ENCODE peak calls at places on chromosomes 7 and 10, in seven cellular contexts. Z, T, V, P, L, X and Q are unnamed samples.

GRCh38 chr7:117320523-117320922 is 2.3 kb downstream of the WNT2 start:
- DNase-seq in L (no peak), P (no peak), V (no peak), X (no peak), Z (no peak), T (no peak), Q (no peak)

GRCh38 chr7:123054357-123055133 is 59.0 kb upstream of the TAS2R16 start:
- DNase-seq in P (no peak), X (no peak), V (no peak), T (no peak), Z (no peak), L (no peak), Q (no peak)

GRCh38 chr10:118484152-118484871 is 111.1 kb downstream of the PRLHR start:
- DNase-seq in X (no peak), T (no peak), Z (no peak), P (no peak), V (no peak), L (no peak), Q (no peak)

GRCh38 chr7:72098812-72099211 is 313.3 kb downstream of the CALN1 start:
- DNase-seq in V (no peak), X (no peak), T (no peak), L (peak; percentile 58), P (no peak), Z (no peak), Q (no peak)

GRCh38 chr10:119289227-119289925 is 82.0 kb downstream of the GRK5 start:
- DNase-seq in T (no peak), Z (no peak), P (no peak), V (no peak), X (no peak), L (no peak), Q (no peak)

GRCh38 chr10:128047337-128047736 is 78.9 kb downstream of the MKI67 start:
- DNase-seq in X (peak; percentile 91), Z (peak; percentile 55), L (no peak), V (no peak), P (peak; percentile 91), T (peak; percentile 98), Q (peak; percentile 96)

GRCh38 chr10:120347644-120348043 is 109.4 kb upstream of the PLPP4 start:
- DNase-seq in V (no peak), Z (no peak), L (no peak), P (no peak), X (no peak), T (no peak), Q (no peak)

GRCh38 chr7:57404343-57404966 is 45.5 kb upstream of the ZNF716 start:
- DNase-seq in Z (peak; percentile 63), P (peak; percentile 2), T (peak; percentile 81), V (no peak), L (no peak), X (no peak), Q (no peak)

GRCh38 chr10:25047902-25048301 is 31.5 kb downstream of the THNSL1 start:
- DNase-seq in P (no peak), X (no peak), Z (no peak), T (no peak), V (peak; percentile 73), L (peak; percentile 57), Q (no peak)

GRCh38 chr10:70847666-70848360 is 32.1 kb downstream of the SGPL1 start:
- DNase-seq in L (no peak), P (no peak), T (no peak), V (no peak), Z (no peak), X (no peak), Q (no peak)

GRCh38 chr7:130366561-130366960 is 13.7 kb upstream of the CPA1 start:
- DNase-seq in Z (no peak), V (no peak), P (no peak), T (peak; percentile 41), L (no peak), X (no peak), Q (no peak)

GRCh38 chr7:98657736-98658135 is 40.7 kb downstream of the NPTX2 start:
- DNase-seq in L (no peak), P (no peak), T (peak; percentile 72), V (no peak), Z (no peak), X (no peak), Q (no peak)

GRCh38 chr10:119431034-119431767 is 111.3 kb downstream of the RGS10 start:
- DNase-seq in P (no peak), T (no peak), X (no peak), V (no peak), L (no peak), Z (no peak), Q (no peak)

GRCh38 chr7:82729172-82730030 is 285.8 kb upstream of the CACNA2D1 start:
- DNase-seq in Z (no peak), T (no peak), V (peak; percentile 62), X (peak; percentile 13), P (peak; percentile 36), L (no peak), Q (no peak)

GRCh38 chr7:85447004-85447403 is 260.1 kb upstream of the SEMA3D start:
- DNase-seq in T (no peak), L (no peak), Z (no peak), V (no peak), P (no peak), X (no peak), Q (no peak)

GRCh38 chr7:128266891-128267839 is 26.1 kb downstream of the LEP start:
- DNase-seq in P (peak; percentile 32), L (peak; percentile 29), V (peak; percentile 48), X (no peak), T (no peak), Z (peak; percentile 50), Q (peak; percentile 49)

GRCh38 chr10:62075912-62076311 is 174.4 kb downstream of the ARID5B start:
- DNase-seq in X (no peak), Z (no peak), P (no peak), L (no peak), V (no peak), T (no peak), Q (no peak)

GRCh38 chr7:117592011-117592635 is 112.3 kb downstream of the CFTR start:
- DNase-seq in T (no peak), V (no peak), P (no peak), X (no peak), L (no peak), Z (no peak), Q (no peak)

GRCh38 chr10:48798486-48799254 is 114.0 kb downstream of the WDFY4 start:
- DNase-seq in L (no peak), X (no peak), P (peak; percentile 11), V (no peak), Z (no peak), T (no peak), Q (no peak)

GRCh38 chr7:127927339-127927679 is 103.9 kb downstream of the LRRC4 start:
- DNase-seq in P (no peak), X (no peak), L (no peak), V (no peak), Z (no peak), T (no peak), Q (no peak)

GRCh38 chr7:124713086-124713485 is 52.5 kb downstream of the GPR37 start:
- DNase-seq in X (no peak), V (peak; percentile 48), Z (no peak), T (no peak), L (no peak), P (no peak), Q (no peak)

GRCh38 chr7:77752016-77752415 is 46.2 kb downstream of the TMEM60 start:
- DNase-seq in T (no peak), L (no peak), P (no peak), V (no peak), X (no peak), Z (no peak), Q (no peak)

GRCh38 chr7:103866919-103867318 is 122.5 kb downstream of the RELN start:
- DNase-seq in V (no peak), Z (no peak), X (no peak), L (no peak), T (no peak), P (no peak), Q (no peak)

GRCh38 chr7:114086491-114086905 is 167.7 kb upstream of the PPP1R3A start:
- DNase-seq in L (no peak), V (peak; percentile 20), P (peak; percentile 54), Z (peak; percentile 22), T (no peak), X (no peak), Q (no peak)

GRCh38 chr10:19730071-19730470 is 86.2 kb upstream of the PLXDC2 start:
- DNase-seq in X (no peak), Z (no peak), P (no peak), V (peak; percentile 71), L (no peak), T (no peak), Q (no peak)

GRCh38 chr7:142939226-142939910 is at the start of gene LLCFC1:
- DNase-seq in P (peak; percentile 7), Z (no peak), T (no peak), X (no peak), L (no peak), V (no peak), Q (no peak)

GRCh38 chr7:24702674-24703235 is 54.5 kb downstream of the GSDME start:
- DNase-seq in X (no peak), P (no peak), T (peak; percentile 14), V (peak; percentile 33), L (no peak), Z (no peak), Q (no peak)

GRCh38 chr10:132575320-132576201 is 38.0 kb downstream of the INPP5A start:
- DNase-seq in P (peak; percentile 56), Z (no peak), V (peak; percentile 97), X (no peak), L (peak; percentile 87), T (no peak), Q (peak; percentile 70)

GRCh38 chr7:13835442-13835841 is 154.0 kb downstream of the ETV1 start:
- DNase-seq in L (no peak), P (no peak), X (no peak), Z (no peak), T (no peak), V (no peak), Q (no peak)

GRCh38 chr10:15427836-15428414 is 56.8 kb upstream of the FAM171A1 start:
- DNase-seq in Z (no peak), T (no peak), L (peak; percentile 28), V (peak; percentile 67), P (no peak), X (no peak), Q (no peak)

GRCh38 chr7:22137466-22137865 is 191.8 kb upstream of the CDCA7L start:
- DNase-seq in L (peak; percentile 25), V (peak; percentile 66), T (no peak), P (no peak), X (no peak), Z (no peak), Q (no peak)

GRCh38 chr10:70227548-70228320 is 5.5 kb downstream of the PPA1 start:
- DNase-seq in P (peak; percentile 80), L (no peak), Z (no peak), X (no peak), V (no peak), T (no peak), Q (peak; percentile 77)

GRCh38 chr10:14700551-14700950 is 74.1 kb downstream of the FAM107B start:
- DNase-seq in T (no peak), P (no peak), Z (no peak), V (no peak), L (no peak), X (no peak), Q (no peak)

GRCh38 chr7:36265720-36266119 is 112.7 kb downstream of the EEPD1 start:
- DNase-seq in P (no peak), V (no peak), L (no peak), X (no peak), T (no peak), Z (no peak), Q (no peak)

GRCh38 chr7:117112640-117113039 is 159.3 kb downstream of the ST7 start:
- DNase-seq in X (no peak), Z (no peak), T (no peak), V (no peak), P (no peak), L (no peak), Q (no peak)

GRCh38 chr10:35167342-35167741 is 40.7 kb downstream of the CREM start:
- DNase-seq in P (no peak), X (no peak), L (no peak), Z (no peak), T (no peak), V (no peak), Q (no peak)

GRCh38 chr10:124392651-124393342 is 25.9 kb downstream of the OAT start:
- DNase-seq in V (no peak), X (no peak), L (no peak), Z (no peak), T (no peak), P (no peak), Q (no peak)

GRCh38 chr7:91046322-91047088 is 217.7 kb upstream of the FZD1 start:
- DNase-seq in V (peak; percentile 16), Z (no peak), X (no peak), T (no peak), L (no peak), P (no peak), Q (no peak)